ENCODE peak calls at places on chromosome X, in six cellular contexts. T is heart right ventricle, P is PC-3, A is left lung, R is breast epithelium, N is H1. I is an unnamed sample. For H3K4me1, the result is how much of the 10 kb centered on the place peaks cover.

GRCh38 chrX:27555514-27555913 is 34.6 kb upstream of the DCAF8L2 start:
- DNase-seq in T (no peak), P (peak), A (no peak), R (no peak), N (no peak), I (no peak)

GRCh38 chrX:123994730-123995129 is 33.2 kb downstream of the STAG2 start:
- DNase-seq in T (no peak), P (no peak), A (no peak), R (no peak), N (no peak), I (no peak)

GRCh38 chrX:50697691-50698090 is 116.3 kb downstream of the SHROOM4 start:
- DNase-seq in T (no peak), P (peak), A (no peak), R (no peak), N (no peak), I (no peak)

GRCh38 chrX:8845060-8845459 is 43.9 kb upstream of the FAM9A start:
- DNase-seq in T (no peak), P (peak), A (no peak), R (no peak), N (no peak), I (no peak)

GRCh38 chrX:11792461-11793421 is 34.7 kb downstream of the MSL3 start:
- DNase-seq in T (peak), P (peak), A (peak), R (no peak), N (no peak), I (no peak)

GRCh38 chrX:151871244-151871643 is 41.4 kb upstream of the MAGEA4 start:
- DNase-seq in T (no peak), P (peak), A (no peak), R (no peak), N (no peak), I (no peak)

GRCh38 chrX:118221257-118221656 is 104.6 kb upstream of the KLHL13 start:
- DNase-seq in T (peak), P (no peak), A (no peak), R (no peak), N (no peak), I (no peak)

GRCh38 chrX:30612250-30612655 is 34.7 kb upstream of the TASL start:
- DNase-seq in T (no peak), P (peak), A (no peak), R (no peak), N (no peak), I (peak)

GRCh38 chrX:19865567-19866363 is 21.6 kb downstream of the SH3KBP1 start:
- DNase-seq in T (peak), P (no peak), A (no peak), R (no peak), N (no peak), I (no peak)

GRCh38 chrX:103586314-103586646 is 965 bp downstream of the TCEAL4 start:
- DNase-seq in T (no peak), P (peak), A (no peak), R (no peak), N (no peak), I (peak)

GRCh38 chrX:152892999-152893605 is 4.8 kb upstream of the ZNF185 start:
- DNase-seq in T (no peak), P (no peak), A (no peak), R (no peak), N (no peak), I (no peak)

GRCh38 chrX:135977611-135978010 is 3.8 kb upstream of the MMGT1 start:
- DNase-seq in T (no peak), P (peak), A (no peak), R (no peak), N (no peak), I (no peak)

GRCh38 chrX:123959281-123960063 is 2.0 kb upstream of the STAG2 start:
- DNase-seq in T (peak), P (peak), A (peak), R (peak), N (no peak), I (peak)

GRCh38 chrX:124232523-124233201 is 99.8 kb upstream of the TEX13D start:
- DNase-seq in T (no peak), P (peak), A (no peak), R (no peak), N (no peak), I (no peak)

GRCh38 chrX:78922754-78923153 is 22.4 kb upstream of the P2RY10 start:
- DNase-seq in T (no peak), P (peak), A (no peak), R (no peak), N (no peak), I (no peak)

GRCh38 chrX:2397648-2398340 is 103.0 kb downstream of the DHRSX start:
- DNase-seq in T (no peak), P (peak), A (no peak), R (no peak), N (no peak), I (no peak)

GRCh38 chrX:132837126-132837525 is 121.3 kb downstream of the HS6ST2 start:
- DNase-seq in T (no peak), P (peak), A (no peak), R (no peak), N (no peak), I (no peak)

GRCh38 chrX:41481264-41482109 is 34.3 kb downstream of the NYX start:
- DNase-seq in T (no peak), P (peak), A (no peak), R (no peak), N (no peak), I (no peak)

GRCh38 chrX:48578661-48579128 is 4.4 kb downstream of the RBM3 start:
- DNase-seq in T (no peak), P (no peak), A (no peak), R (no peak), N (no peak), I (no peak)

GRCh38 chrX:72169008-72169728 is 12.4 kb upstream of the PIN4 start:
- DNase-seq in T (peak), P (no peak), A (no peak), R (no peak), N (no peak), I (no peak)

GRCh38 chrX:36898301-36898700 is 109.9 kb upstream of the FAM47C start:
- DNase-seq in T (no peak), P (peak), A (no peak), R (no peak), N (no peak), I (no peak)

GRCh38 chrX:132956421-132957210 is 1.8 kb downstream of the HS6ST2 start:
- DNase-seq in T (no peak), P (no peak), A (no peak), R (no peak), N (peak), I (peak)

GRCh38 chrX:105945266-105945665 is 93.3 kb downstream of the SERPINA7 start:
- DNase-seq in T (no peak), P (peak), A (no peak), R (no peak), N (no peak), I (no peak)

GRCh38 chrX:129423191-129423590 is 100.1 kb downstream of the SMARCA1 start:
- DNase-seq in T (no peak), P (no peak), A (no peak), R (no peak), N (no peak), I (no peak)

GRCh38 chrX:75038925-75039324 is 113.7 kb upstream of the NEXMIF start:
- DNase-seq in T (no peak), P (peak), A (no peak), R (no peak), N (no peak), I (no peak)

GRCh38 chrX:72308566-72309296 is 3.0 kb upstream of the CITED1 start:
- DNase-seq in T (peak), P (peak), A (peak), R (peak), N (peak), I (peak)

GRCh38 chrX:9911479-9911878 is 55.7 kb upstream of the CLDN34 start:
- DNase-seq in T (no peak), P (peak), A (no peak), R (no peak), N (no peak), I (no peak)

GRCh38 chrX:9525511-9526248 is 60.8 kb downstream of the TBL1X start:
- DNase-seq in T (no peak), P (no peak), A (no peak), R (no peak), N (no peak), I (no peak)

GRCh38 chrX:21725498-21725897 is 32.4 kb downstream of the SMPX start:
- DNase-seq in T (no peak), P (peak), A (no peak), R (no peak), N (no peak), I (no peak)

GRCh38 chrX:123324628-123325027 is 140.6 kb downstream of the GRIA3 start:
- DNase-seq in T (no peak), P (peak), A (no peak), R (no peak), N (no peak), I (no peak)

GRCh38 chrX:79270401-79270800 is 96.7 kb downstream of the ITM2A start:
- DNase-seq in T (peak), P (no peak), A (no peak), R (no peak), N (peak), I (no peak)

DNA sequence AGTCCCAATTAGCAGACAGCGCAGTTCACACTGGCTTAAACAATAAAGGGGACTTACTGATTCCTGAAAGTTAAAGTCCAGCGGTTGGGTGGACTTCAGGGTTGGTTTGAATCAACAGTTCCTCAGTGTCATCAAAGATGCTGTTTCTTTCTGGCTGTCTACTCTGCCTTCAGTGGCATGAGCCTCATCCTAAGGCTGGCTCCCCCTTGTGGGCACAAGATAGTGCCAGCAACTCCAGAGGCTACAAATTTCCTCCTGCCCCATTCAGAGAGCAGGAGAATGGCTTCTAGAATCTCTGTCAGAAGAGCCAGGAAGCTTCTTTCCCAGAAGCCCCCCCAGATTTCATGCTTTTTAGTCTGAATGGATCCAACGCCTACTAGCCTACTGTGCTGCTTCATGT is 82.4 kb upstream of the MTM1 start:
- DNase-seq in T (peak), P (peak), A (no peak), R (no peak), N (peak), I (no peak)
- TF ChIP-seq CTCF in T (peak), P (peak), A (peak), R (peak), N (peak), I (peak)

GRCh38 chrX:154371771-154372300 is 2.6 kb downstream of the FLNA start:
- DNase-seq in T (no peak), P (no peak), A (no peak), R (no peak), N (no peak), I (no peak)

GRCh38 chrX:154372612-154373022 is 1.8 kb downstream of the FLNA start:
- DNase-seq in T (no peak), P (no peak), A (no peak), R (no peak), N (no peak), I (no peak)

GRCh38 chrX:154369453-154370299 is 4.8 kb downstream of the FLNA start:
- DNase-seq in T (peak), P (peak), A (peak), R (peak), N (peak), I (peak)

GRCh38 chrX:154370300-154370881 is 4.0 kb downstream of the FLNA start:
- DNase-seq in T (no peak), P (no peak), A (no peak), R (no peak), N (no peak), I (no peak)

DNA sequence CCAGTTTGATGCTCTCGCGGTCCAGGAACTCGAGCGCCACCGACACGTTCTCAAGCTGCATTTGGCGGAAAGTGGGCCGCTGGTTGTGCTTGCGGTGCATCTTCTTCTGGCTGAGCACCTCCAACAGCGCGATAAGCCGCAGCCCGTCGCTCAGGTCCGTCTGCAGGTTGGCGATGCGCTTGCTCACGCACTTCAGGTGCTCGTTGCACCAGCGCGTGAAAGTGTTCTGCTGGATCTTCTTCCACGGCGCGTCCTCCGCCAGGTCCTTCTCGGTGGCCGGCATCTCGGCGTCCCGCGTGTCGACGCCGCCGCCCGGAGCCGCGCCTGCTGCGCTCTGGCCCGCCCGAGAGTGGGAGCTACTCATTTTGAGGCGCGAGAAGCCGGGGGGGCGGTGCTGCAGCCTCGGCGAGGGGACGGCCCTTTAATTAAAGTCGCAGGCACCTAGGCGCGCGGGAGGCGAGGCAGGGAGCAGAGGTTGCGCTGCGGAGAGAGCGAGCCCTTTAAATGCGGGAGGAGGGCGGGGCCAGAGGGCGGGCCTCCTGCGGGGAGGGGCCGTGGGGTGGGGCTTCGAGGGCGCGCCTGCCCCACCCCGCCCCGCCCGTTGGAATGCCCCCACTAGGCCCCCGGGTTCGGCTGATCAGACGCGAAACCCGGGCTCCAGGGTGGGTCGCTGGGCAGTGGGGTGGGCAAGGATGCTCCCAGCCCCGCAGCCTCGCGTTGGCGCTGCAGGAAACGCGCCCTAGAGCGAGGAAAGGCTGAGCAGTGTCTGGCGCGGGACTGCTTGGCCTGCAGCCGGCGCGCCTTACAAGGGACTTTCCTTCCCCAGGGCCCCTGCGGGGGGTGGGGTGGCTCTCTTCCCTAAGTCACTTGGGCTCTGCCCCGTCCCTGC is 3.3 kb downstream of the FLNA start:
- DNase-seq in T (peak), P (peak), A (peak), R (peak), N (peak), I (peak)
- H3K4me1 ChIP-seq in T (half or more), P (under half), A (half or more), R (under half), N (under half), I (under half)

GRCh38 chrX:68462197-68462596 is 28.9 kb upstream of the OPHN1 start:
- DNase-seq in T (no peak), P (peak), A (no peak), R (no peak), N (no peak), I (no peak)
- H3K27ac ChIP-seq in T (no peak), P (peak), A (no peak), R (no peak), N (no peak), I (no peak)

GRCh38 chrX:24347871-24348270 is 12.6 kb upstream of the SUPT20HL1 start:
- DNase-seq in T (no peak), P (no peak), A (no peak), R (no peak), N (no peak), I (no peak)

GRCh38 chrX:24355095-24355494 is 5.3 kb upstream of the SUPT20HL1 start:
- DNase-seq in T (no peak), P (no peak), A (no peak), R (no peak), N (no peak), I (no peak)

GRCh38 chrX:24350217-24350616 is 10.2 kb upstream of the SUPT20HL1 start:
- DNase-seq in T (no peak), P (no peak), A (no peak), R (no peak), N (no peak), I (no peak)
- TF ChIP-seq CTCF in T (no peak), P (no peak), A (no peak), R (no peak), N (no peak), I (no peak)

DNA sequence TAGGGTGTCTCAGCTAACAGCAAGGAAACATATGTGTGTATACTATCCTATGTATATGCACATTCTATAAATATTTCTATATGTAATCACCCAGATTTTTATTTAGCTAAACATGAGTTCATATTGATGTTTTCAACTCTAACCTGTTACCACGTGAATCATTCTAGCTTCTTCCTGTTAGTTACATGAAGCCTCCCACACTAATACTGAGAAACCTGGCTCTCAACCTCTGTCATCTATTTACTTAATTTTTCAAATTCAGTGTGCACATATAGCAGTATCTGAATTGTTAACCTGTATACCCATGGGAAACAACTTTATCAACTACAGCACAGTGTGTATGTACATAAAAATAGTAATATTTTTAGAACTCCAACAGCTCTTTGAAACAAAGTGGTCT is 57.3 kb downstream of the KLF8 start:
- DNase-seq in T (no peak), P (no peak), A (no peak), R (no peak), N (no peak), I (no peak)
- H3K4me1 ChIP-seq in T (under half), P (under half), A (under half), R (under half), N (under half), I (under half)

GRCh38 chrX:23503835-23504539 is 163.3 kb upstream of the PRDX4 start:
- DNase-seq in T (peak), P (peak), A (peak), R (peak), N (no peak), I (peak)

GRCh38 chrX:23505531-23506303 is 161.6 kb upstream of the PRDX4 start:
- DNase-seq in T (no peak), P (peak), A (no peak), R (no peak), N (no peak), I (no peak)

GRCh38 chrX:23504895-23505294 is 162.4 kb upstream of the PRDX4 start:
- DNase-seq in T (no peak), P (no peak), A (no peak), R (no peak), N (no peak), I (no peak)

GRCh38 chrX:23501974-23502373 is 165.3 kb upstream of the PRDX4 start:
- DNase-seq in T (no peak), P (no peak), A (no peak), R (no peak), N (no peak), I (no peak)

DNA sequence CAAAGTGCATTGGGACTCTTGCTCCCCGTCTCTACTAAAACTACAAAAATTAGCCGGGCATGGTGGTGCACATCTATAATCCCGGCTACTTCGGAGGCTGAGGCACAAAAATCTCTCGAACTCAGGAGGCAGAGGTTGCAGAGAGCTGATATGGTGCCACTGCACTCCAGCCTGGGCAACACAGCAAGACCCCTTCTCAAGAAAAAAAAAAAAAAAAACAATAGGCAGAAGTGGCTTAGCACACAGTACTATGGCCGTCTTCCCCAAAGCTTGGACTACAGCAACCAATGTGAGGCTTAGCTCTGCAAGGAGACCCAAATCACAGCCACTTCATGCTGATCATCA is 162.8 kb upstream of the PRDX4 start:
- DNase-seq in T (no peak), P (no peak), A (no peak), R (no peak), N (no peak), I (no peak)
- H3K27ac ChIP-seq in T (no peak), P (peak), A (no peak), R (peak), N (no peak), I (no peak)

DNA sequence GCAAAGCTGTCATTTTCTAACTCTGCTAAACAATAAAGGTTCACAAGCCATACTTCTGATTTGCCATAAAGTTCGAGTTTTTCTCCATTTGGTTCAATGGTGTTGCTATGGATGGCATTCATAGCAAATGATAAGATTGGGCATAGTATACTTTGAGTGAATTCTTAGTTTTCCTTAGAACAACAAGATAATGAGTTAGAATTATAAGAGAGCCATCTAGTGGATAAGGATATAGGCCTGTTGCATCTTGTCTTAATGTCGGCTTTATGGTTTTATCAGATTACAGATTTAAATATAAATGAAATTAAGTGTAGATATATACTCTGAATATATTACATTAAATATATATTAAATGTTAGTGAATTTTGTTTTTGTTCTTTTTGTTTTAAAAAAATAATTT is 644.6 kb downstream of the IL1RAPL1 start:
- DNase-seq in T (no peak), P (peak), A (no peak), R (no peak), N (no peak), I (no peak)
- TF ChIP-seq CTCF in T (peak), P (peak), A (no peak), R (no peak), N (no peak), I (peak)

GRCh38 chrX:57481514-57481913 is 110.3 kb upstream of the ZXDB start:
- DNase-seq in T (no peak), P (no peak), A (no peak), R (no peak), N (no peak), I (no peak)
- H3K4me1 ChIP-seq in T (under half), P (under half), A (under half), R (under half), N (under half), I (under half)